ENCODE peak calls at places on chromosomes 5 and 9, in ten cellular contexts. I is activated CD4-positive, alpha-beta T cell treated with anti-CD3 and anti-CD28 coated beads for 4 hours; U is OCI-LY7; J is HFFc6; E is ureter; V is retina; X is stimulated activated CD8-positive, alpha-beta memory T cell treated with anti-CD3 and anti-CD28 coated beads, Interleukin-4, amount 100 ng/mL, for 4 hours; F is left kidney; N is stimulated activated CD4-positive, alpha-beta T cell treated with anti-CD3 and anti-CD28 coated beads, Interleukin-4, amount 100 ng/mL, for 48 hours; Q is SK-MEL-5. Z is an unnamed sample.

GRCh38 chr5:143199843-143200242 is 203.6 kb downstream of the NR3C1 start:
- DNase-seq in I (no peak), U (no peak), J (no peak), E (no peak), V (no peak), X (no peak), F (no peak), N (no peak), Q (no peak), Z (no peak)

GRCh38 chr5:157511656-157512644 is 51.9 kb downstream of the NIPAL4 start:
- DNase-seq in I (peak), U (no peak), J (peak), E (peak), V (no peak), X (no peak), F (peak), N (peak), Q (peak), Z (peak)

GRCh38 chr5:150215978-150216944 is 26.4 kb downstream of the SLC6A7 start:
- DNase-seq in I (no peak), U (no peak), J (no peak), E (no peak), V (no peak), X (no peak), F (no peak), N (no peak), Q (no peak), Z (no peak)

GRCh38 chr5:39476466-39477215 is 51.9 kb upstream of the DAB2 start:
- DNase-seq in I (no peak), U (no peak), J (peak), E (no peak), V (no peak), X (no peak), F (no peak), N (no peak), Q (no peak), Z (no peak)

GRCh38 chr5:56838409-56839039 is 23.2 kb downstream of the MAP3K1 start:
- DNase-seq in I (no peak), U (peak), J (peak), E (no peak), V (peak), X (no peak), F (peak), N (no peak), Q (peak), Z (peak)

GRCh38 chr5:88722546-88722945 is 160.4 kb downstream of the MEF2C start:
- DNase-seq in I (no peak), U (no peak), J (no peak), E (no peak), V (peak), X (no peak), F (peak), N (no peak), Q (no peak), Z (no peak)

GRCh38 chr5:136032564-136032963 is 3.8 kb downstream of the TGFBI start:
- DNase-seq in I (no peak), U (no peak), J (peak), E (peak), V (no peak), X (no peak), F (no peak), N (no peak), Q (peak), Z (no peak)

GRCh38 chr9:72394061-72394460 is 29.1 kb upstream of the ZFAND5 start:
- DNase-seq in I (no peak), U (no peak), J (no peak), E (no peak), V (no peak), X (no peak), F (no peak), N (no peak), Q (no peak), Z (no peak)

GRCh38 chr9:128150594-128151342 is 1.5 kb downstream of the LCN2 start:
- DNase-seq in I (no peak), U (peak), J (no peak), E (no peak), V (no peak), X (no peak), F (peak), N (no peak), Q (peak), Z (no peak)

GRCh38 chr9:128946945-128947422 is 419 bp downstream of the DOLK start:
- DNase-seq in I (peak), U (no peak), J (no peak), E (no peak), V (no peak), X (peak), F (peak), N (no peak), Q (no peak), Z (peak)

GRCh38 chr9:122103985-122104384 is 10.9 kb upstream of the TTLL11 start:
- DNase-seq in I (no peak), U (no peak), J (no peak), E (no peak), V (no peak), X (no peak), F (no peak), N (no peak), Q (no peak), Z (no peak)

GRCh38 chr9:95494022-95494415 is 22.8 kb downstream of the PTCH1 start:
- DNase-seq in I (no peak), U (peak), J (no peak), E (no peak), V (peak), X (no peak), F (no peak), N (no peak), Q (no peak), Z (no peak)

GRCh38 chr5:34459908-34460307 is 196.2 kb upstream of the RAI14 start:
- DNase-seq in I (no peak), U (peak), J (no peak), E (no peak), V (no peak), X (no peak), F (no peak), N (no peak), Q (no peak), Z (no peak)

GRCh38 chr9:78070530-78070929 is 38.9 kb upstream of the GNAQ start:
- DNase-seq in I (no peak), U (no peak), J (no peak), E (no peak), V (no peak), X (no peak), F (no peak), N (no peak), Q (no peak), Z (no peak)

GRCh38 chr9:6495484-6495883 is 82.5 kb downstream of the UHRF2 start:
- DNase-seq in I (no peak), U (peak), J (no peak), E (no peak), V (no peak), X (no peak), F (no peak), N (no peak), Q (peak), Z (no peak)

GRCh38 chr5:76175051-76175666 is 92.0 kb downstream of the SV2C start:
- DNase-seq in I (peak), U (peak), J (peak), E (peak), V (peak), X (peak), F (peak), N (peak), Q (peak), Z (peak)

GRCh38 chr9:124818431-124819281 is 34.6 kb upstream of the WDR38 start:
- DNase-seq in I (no peak), U (peak), J (peak), E (peak), V (no peak), X (no peak), F (no peak), N (no peak), Q (peak), Z (no peak)

GRCh38 chr9:70595211-70595610 is 180.8 kb upstream of the KLF9 start:
- DNase-seq in I (no peak), U (no peak), J (no peak), E (no peak), V (no peak), X (no peak), F (no peak), N (no peak), Q (no peak), Z (no peak)

GRCh38 chr5:170104299-170104698 is 1.4 kb upstream of the FOXI1 start:
- DNase-seq in I (no peak), U (no peak), J (no peak), E (no peak), V (no peak), X (no peak), F (no peak), N (no peak), Q (no peak), Z (no peak)

Z was measured in ACHN.